ENCODE peak calls at places on chromosome 9, in four cellular contexts. R, D, C and T are unnamed samples.

GRCh38 chr9:136043386-136044054 is 51.6 kb downstream of the NACC2 start:
- DNase-seq in R (no peak), D (no peak), C (no peak), T (no peak)

GRCh38 chr9:89418882-89419641 is 78.9 kb downstream of the SEMA4D start:
- DNase-seq in R (no peak), D (no peak), C (no peak), T (no peak)

GRCh38 chr9:34555002-34555348 is 32.2 kb upstream of the ENHO start:
- DNase-seq in R (no peak), D (no peak), C (no peak), T (no peak)

GRCh38 chr9:123679330-123679987 is 250.5 kb downstream of the DENND1A start:
- DNase-seq in R (no peak), D (peak; percentile 27), C (peak; percentile 88), T (no peak)

GRCh38 chr9:94668424-94668916 is 29.2 kb upstream of the FBP1 start:
- DNase-seq in R (no peak), D (no peak), C (no peak), T (no peak)

GRCh38 chr9:75866273-75866871 is 24.1 kb upstream of the PCSK5 start:
- DNase-seq in R (peak; percentile 38), D (peak; percentile 44), C (peak; percentile 27), T (no peak)

GRCh38 chr9:14438232-14438966 is 124.5 kb upstream of the NFIB start:
- DNase-seq in R (no peak), D (peak; percentile 8), C (no peak), T (no peak)

GRCh38 chr9:136331556-136332481 is 4.5 kb downstream of the GPSM1 start:
- DNase-seq in R (no peak), D (no peak), C (no peak), T (no peak)

GRCh38 chr9:34651876-34652602 is at the start of gene IL11RA:
- DNase-seq in R (peak; percentile 94), D (peak; percentile 84), C (peak; percentile 92), T (peak; percentile 91)

GRCh38 chr9:35835766-35836165 is 6.7 kb downstream of the TMEM8B start:
- DNase-seq in R (no peak), D (no peak), C (peak; percentile 48), T (no peak)

GRCh38 chr9:73348485-73348884 is 196.8 kb downstream of the ANXA1 start:
- DNase-seq in R (no peak), D (no peak), C (no peak), T (no peak)

GRCh38 chr9:21412109-21412508 is 3.2 kb downstream of the IFNA8 start:
- DNase-seq in R (no peak), D (no peak), C (no peak), T (no peak)

GRCh38 chr9:99690573-99690972 is 131.1 kb upstream of the NR4A3 start:
- DNase-seq in R (no peak), D (no peak), C (no peak), T (no peak)

GRCh38 chr9:86866739-86867138 is 80.6 kb downstream of the GAS1 start:
- DNase-seq in R (no peak), D (no peak), C (no peak), T (no peak)

GRCh38 chr9:22722492-22722891 is 275.9 kb downstream of the DMRTA1 start:
- DNase-seq in R (no peak), D (no peak), C (no peak), T (no peak)

GRCh38 chr9:123073991-123074422 is 40.5 kb downstream of the GPR21 start:
- DNase-seq in R (no peak), D (peak; percentile 57), C (no peak), T (no peak)

GRCh38 chr9:5760338-5760737 is 72.6 kb downstream of the ERMP1 start:
- DNase-seq in R (no peak), D (no peak), C (no peak), T (no peak)

GRCh38 chr9:94630833-94631232 is 8.5 kb downstream of the FBP1 start:
- DNase-seq in R (no peak), D (no peak), C (no peak), T (no peak)

GRCh38 chr9:22210262-22210661 is 201.2 kb upstream of the CDKN2B start:
- DNase-seq in R (no peak), D (no peak), C (no peak), T (peak; percentile 36)

GRCh38 chr9:91421987-91422765 is 1.5 kb downstream of the NFIL3 start:
- DNase-seq in R (peak; percentile 26), D (peak; percentile 41), C (peak; percentile 40), T (no peak)

GRCh38 chr9:90290716-90291485 is 351.7 kb downstream of the DIRAS2 start:
- DNase-seq in R (no peak), D (peak; percentile 42), C (no peak), T (no peak)

GRCh38 chr9:83477571-83477970 is 60.6 kb downstream of the FRMD3 start:
- DNase-seq in R (no peak), D (no peak), C (no peak), T (no peak)

GRCh38 chr9:132479733-132480132 is 69.7 kb downstream of the CFAP77 start:
- DNase-seq in R (no peak), D (no peak), C (no peak), T (no peak)

GRCh38 chr9:31683126-31683525 is 701.3 kb upstream of the ACO1 start:
- DNase-seq in R (no peak), D (no peak), C (no peak), T (no peak)

GRCh38 chr9:107907715-107908114 is 418.1 kb upstream of the KLF4 start:
- DNase-seq in R (no peak), D (no peak), C (no peak), T (no peak)

GRCh38 chr9:83511051-83511450 is 27.1 kb downstream of the FRMD3 start:
- DNase-seq in R (no peak), D (no peak), C (no peak), T (no peak)

DNA sequence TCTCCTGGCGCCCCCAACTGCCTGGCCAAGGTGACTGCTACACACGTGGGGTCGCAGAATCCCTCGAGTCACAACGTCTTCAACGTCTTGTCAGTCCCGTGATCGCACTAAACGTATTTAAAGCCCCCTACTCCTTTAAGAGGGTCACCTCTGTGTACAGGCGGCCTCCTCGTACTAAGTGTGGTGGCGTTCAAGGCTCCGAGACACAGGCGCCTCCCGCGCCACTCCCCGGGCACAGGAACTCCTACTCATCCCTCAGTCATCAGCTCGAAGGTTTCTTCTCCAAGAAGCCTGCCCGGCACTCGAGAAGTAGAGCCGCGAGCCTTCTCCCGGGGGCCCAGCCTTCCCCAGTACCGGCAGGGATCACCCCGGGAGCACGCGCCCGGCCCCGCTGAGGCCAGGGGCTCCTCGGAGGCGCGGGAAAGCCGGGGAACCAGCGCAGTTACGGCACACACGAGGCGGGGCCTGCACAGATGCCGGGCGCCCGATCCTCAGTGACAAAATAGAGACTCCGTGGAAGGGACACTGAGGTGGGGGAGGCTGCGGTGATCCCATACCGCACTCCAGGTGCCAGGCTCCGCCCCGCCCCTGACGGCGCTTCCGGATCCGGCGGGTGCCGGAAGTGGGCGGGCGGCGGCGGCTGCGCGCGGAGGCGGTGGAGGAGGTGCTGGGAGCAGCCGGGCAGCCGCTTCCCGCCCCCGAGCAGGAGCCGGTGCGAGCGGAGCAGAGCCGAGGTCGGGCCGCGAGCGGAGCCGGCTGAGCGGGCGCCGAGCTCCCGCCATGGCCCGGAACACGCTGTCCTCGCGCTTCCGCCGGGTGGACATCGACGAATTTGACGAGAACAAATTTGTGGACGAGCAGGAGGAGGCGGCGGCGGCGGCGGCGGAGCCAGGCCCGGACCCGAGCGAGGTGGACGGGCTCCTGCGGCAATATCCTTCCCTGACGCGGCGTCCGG is 6.9 kb downstream of the ARPC5L start:
- DNase-seq in R (peak; percentile 94), D (peak; percentile 71), C (peak; percentile 71), T (peak; percentile 84)
- TF ChIP-seq MAZ in R (peak; percentile 58), D (peak; percentile 89), C (no peak), T (no peak)

GRCh38 chr9:81384911-81385310 is 304.4 kb downstream of the TLE1 start:
- DNase-seq in R (no peak), D (no peak), C (no peak), T (no peak)
- TF ChIP-seq MAZ in R (no peak), D (no peak), C (no peak), T (no peak)

GRCh38 chr9:109401990-109402318 is 81.1 kb upstream of the EPB41L4B start:
- DNase-seq in R (no peak), D (peak; percentile 7), C (no peak), T (no peak)
- TF ChIP-seq MAZ in R (no peak), D (no peak), C (no peak), T (no peak)

GRCh38 chr9:105967798-105968197 is 273.5 kb downstream of the TMEM38B start:
- DNase-seq in R (no peak), D (no peak), C (no peak), T (no peak)

GRCh38 chr9:105973811-105974407 is 279.6 kb downstream of the TMEM38B start:
- DNase-seq in R (no peak), D (no peak), C (no peak), T (no peak)

GRCh38 chr9:105972805-105973204 is 278.5 kb downstream of the TMEM38B start:
- DNase-seq in R (no peak), D (no peak), C (no peak), T (no peak)

GRCh38 chr9:105968811-105969466 is 274.6 kb downstream of the TMEM38B start:
- DNase-seq in R (no peak), D (no peak), C (no peak), T (no peak)

GRCh38 chr9:105969672-105970071 is 275.3 kb downstream of the TMEM38B start:
- DNase-seq in R (no peak), D (no peak), C (no peak), T (no peak)
- TF ChIP-seq MAZ in R (no peak), D (no peak), C (no peak), T (no peak)

GRCh38 chr9:130276955-130277354 is 11.4 kb downstream of the HMCN2 start:
- DNase-seq in R (no peak), D (no peak), C (no peak), T (no peak)
- TF ChIP-seq MAZ in R (no peak), D (no peak), C (no peak), T (no peak)

DNA sequence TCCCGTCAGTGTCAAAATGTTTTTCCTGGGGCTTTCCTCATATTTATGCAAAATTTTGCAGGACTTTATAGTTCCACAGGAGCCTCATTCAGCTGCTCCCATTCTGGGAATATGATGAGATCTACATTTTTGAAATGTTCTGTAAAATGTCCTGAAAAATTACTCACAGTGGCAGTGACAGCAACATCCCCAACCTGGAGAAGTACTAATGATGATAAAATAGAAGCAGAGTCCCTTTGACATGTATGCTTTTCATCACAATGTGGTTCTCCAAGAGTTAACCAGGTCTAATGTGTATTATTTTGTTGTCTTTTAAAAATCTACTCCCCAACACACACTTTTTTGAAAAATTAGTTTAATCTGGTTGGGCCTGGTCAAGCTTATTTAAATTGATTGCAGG is 36.1 kb downstream of the RORB start:
- DNase-seq in R (no peak), D (no peak), C (no peak), T (no peak)
- TF ChIP-seq MAZ in R (no peak), D (no peak), C (no peak), T (no peak)

GRCh38 chr9:115038138-115038537 is 79.8 kb downstream of the TNC start:
- DNase-seq in R (no peak), D (no peak), C (no peak), T (no peak)
- TF ChIP-seq MAZ in R (no peak), D (no peak), C (no peak), T (no peak)